ENCODE peak calls at places on chromosomes 1 and 21, in nine cellular contexts. H, C, T, W, Q, O, M, K and L are unnamed samples.

GRCh38 chr1:91754348-91754747 is 131.6 kb downstream of the TGFBR3 start:
- DNase-seq in Q (no peak), H (no peak), W (no peak), T (no peak), C (peak), K (no peak), M (no peak), O (no peak), L (no peak)

GRCh38 chr21:43761886-43762285 is 14.2 kb downstream of the CSTB start:
- DNase-seq in K (no peak), O (no peak), H (no peak), W (no peak), C (no peak), M (no peak), Q (no peak), T (no peak), L (no peak)

GRCh38 chr1:31663622-31664452 is 19.2 kb upstream of the PEF1 start:
- DNase-seq in M (peak), C (peak), H (no peak), Q (peak), T (peak), K (peak), O (no peak), W (no peak), L (peak)

GRCh38 chr1:1037366-1038327 is 17.7 kb downstream of the AGRN start:
- DNase-seq in M (no peak), T (no peak), O (no peak), H (no peak), W (no peak), C (no peak), K (no peak), Q (no peak), L (peak)

GRCh38 chr1:41631154-41631553 is 146.7 kb upstream of the EDN2 start:
- DNase-seq in M (no peak), H (no peak), Q (no peak), C (no peak), T (no peak), W (no peak), K (no peak), O (no peak), L (no peak)

GRCh38 chr1:223233410-223234163 is 90.5 kb upstream of the TLR5 start:
- DNase-seq in O (no peak), H (no peak), C (no peak), Q (no peak), W (peak), M (no peak), K (no peak), T (no peak), L (peak)

GRCh38 chr1:229075217-229075616 is 195.7 kb upstream of the RAB4A start:
- DNase-seq in Q (no peak), O (no peak), C (no peak), T (no peak), H (no peak), K (no peak), W (no peak), M (no peak), L (no peak)

GRCh38 chr1:54945393-54945936 is 35.0 kb upstream of the TMEM61 start:
- DNase-seq in H (no peak), K (no peak), O (no peak), T (no peak), C (no peak), Q (no peak), M (no peak), W (peak), L (no peak)

GRCh38 chr1:145977486-145978476 is 13.3 kb downstream of the POLR3GL start:
- DNase-seq in W (peak), Q (peak), T (peak), O (peak), H (peak), M (peak), C (peak), K (peak), L (no peak)